ENCODE peak calls at places on chromosomes 1 and 21, in eight cellular contexts. K is heart right ventricle, E is AG09319, P is NB4, F is cardiac muscle cell, U is GM20000, R is bronchial epithelial cell, W is H1. C is an unnamed sample.

GRCh38 chr1:178150610-178151009 is 56.7 kb downstream of the RASAL2 start:
- DNase-seq in R (no peak), K (no peak), W (no peak), P (no peak), E (no peak), F (no peak), U (no peak), C (no peak)

GRCh38 chr1:91655912-91656449 is 155.3 kb downstream of the CDC7 start:
- DNase-seq in F (no peak), W (no peak), E (no peak), P (no peak), R (no peak), U (no peak), K (no peak), C (no peak)

GRCh38 chr1:65412984-65413375 is 7.5 kb upstream of the LEPR start:
- DNase-seq in U (no peak), E (no peak), K (no peak), P (no peak), R (no peak), W (no peak), F (no peak), C (no peak)

GRCh38 chr21:36691539-36692124 is 7.3 kb upstream of the SIM2 start:
- DNase-seq in W (no peak), K (no peak), U (no peak), R (no peak), E (no peak), P (no peak), F (no peak), C (no peak)

GRCh38 chr1:171251741-171252300 is 3.5 kb downstream of the FMO1 start:
- DNase-seq in R (no peak), W (no peak), U (peak; percentile 31), P (peak; percentile 50), E (no peak), K (peak; percentile 16), F (peak; percentile 60), C (no peak)

GRCh38 chr1:93878501-93878888 is 511 bp downstream of the DNTTIP2 start:
- DNase-seq in E (no peak), P (peak; percentile 60), R (peak; percentile 72), U (peak; percentile 61), K (peak; percentile 22), F (peak; percentile 18), W (no peak), C (no peak)

GRCh38 chr1:174017231-174017970 is 4.8 kb downstream of the RC3H1 start:
- DNase-seq in P (no peak), E (no peak), F (no peak), W (no peak), R (no peak), U (no peak), K (no peak), C (no peak)

GRCh38 chr1:87549691-87550090 is 221.0 kb downstream of the LMO4 start:
- DNase-seq in F (no peak), K (no peak), U (no peak), R (no peak), W (no peak), E (no peak), P (no peak), C (no peak)

GRCh38 chr1:117147341-117147831 is 25.8 kb upstream of the TRIM45 start:
- DNase-seq in K (no peak), U (no peak), F (no peak), E (no peak), W (no peak), R (no peak), P (no peak), C (no peak)

GRCh38 chr1:53899206-53899628 is 5.2 kb downstream of the DIO1 start:
- DNase-seq in U (no peak), W (no peak), K (no peak), R (no peak), F (peak; percentile 76), E (peak; percentile 56), P (no peak), C (no peak)

GRCh38 chr1:185238447-185238846 is 78.6 kb downstream of the IVNS1ABP start:
- DNase-seq in W (no peak), K (no peak), U (no peak), F (peak; percentile 41), R (peak; percentile 31), P (peak; percentile 14), E (no peak), C (no peak)

GRCh38 chr21:23579573-23579972 is 2027.7 kb downstream of the MRPL39 start:
- DNase-seq in U (no peak), W (no peak), F (no peak), K (no peak), E (no peak), R (no peak), P (no peak), C (no peak)

GRCh38 chr1:59759156-59759925 is 55.4 kb upstream of the HOOK1 start:
- DNase-seq in K (peak; percentile 76), P (peak; percentile 88), W (peak; percentile 54), E (peak; percentile 67), R (peak; percentile 69), F (peak; percentile 92), U (peak; percentile 80), C (no peak)

GRCh38 chr1:207084241-207084640 is 4.4 kb upstream of the C4BPB start:
- DNase-seq in P (no peak), W (no peak), K (no peak), F (no peak), U (no peak), R (no peak), E (no peak), C (no peak)

GRCh38 chr21:30577766-30578165 is 12.4 kb downstream of the KRTAP22-2 start:
- DNase-seq in R (no peak), K (no peak), F (no peak), U (no peak), W (no peak), E (no peak), P (no peak), C (no peak)
- TF ChIP-seq CTCF in R (no peak), K (no peak), F (no peak), U (no peak), W (no peak), E (no peak), P (no peak), C (no peak)

GRCh38 chr1:246506440-246506784 is 667 bp downstream of the SMYD3 start:
- DNase-seq in U (peak; percentile 28), R (no peak), P (peak; percentile 21), K (no peak), F (no peak), E (no peak), W (no peak), C (no peak)

GRCh38 chr1:246503341-246503740 is 3.7 kb downstream of the SMYD3 start:
- DNase-seq in W (no peak), K (no peak), E (no peak), F (no peak), R (peak; percentile 95), P (no peak), U (no peak), C (no peak)

GRCh38 chr1:246508897-246509688 is 2.0 kb upstream of the SMYD3 start:
- DNase-seq in R (no peak), K (no peak), E (no peak), P (no peak), W (no peak), F (no peak), U (no peak), C (no peak)

GRCh38 chr1:246510147-246511030 is 3.3 kb upstream of the SMYD3 start:
- DNase-seq in R (no peak), E (no peak), K (no peak), F (no peak), W (no peak), P (no peak), U (no peak), C (no peak)

DNA sequence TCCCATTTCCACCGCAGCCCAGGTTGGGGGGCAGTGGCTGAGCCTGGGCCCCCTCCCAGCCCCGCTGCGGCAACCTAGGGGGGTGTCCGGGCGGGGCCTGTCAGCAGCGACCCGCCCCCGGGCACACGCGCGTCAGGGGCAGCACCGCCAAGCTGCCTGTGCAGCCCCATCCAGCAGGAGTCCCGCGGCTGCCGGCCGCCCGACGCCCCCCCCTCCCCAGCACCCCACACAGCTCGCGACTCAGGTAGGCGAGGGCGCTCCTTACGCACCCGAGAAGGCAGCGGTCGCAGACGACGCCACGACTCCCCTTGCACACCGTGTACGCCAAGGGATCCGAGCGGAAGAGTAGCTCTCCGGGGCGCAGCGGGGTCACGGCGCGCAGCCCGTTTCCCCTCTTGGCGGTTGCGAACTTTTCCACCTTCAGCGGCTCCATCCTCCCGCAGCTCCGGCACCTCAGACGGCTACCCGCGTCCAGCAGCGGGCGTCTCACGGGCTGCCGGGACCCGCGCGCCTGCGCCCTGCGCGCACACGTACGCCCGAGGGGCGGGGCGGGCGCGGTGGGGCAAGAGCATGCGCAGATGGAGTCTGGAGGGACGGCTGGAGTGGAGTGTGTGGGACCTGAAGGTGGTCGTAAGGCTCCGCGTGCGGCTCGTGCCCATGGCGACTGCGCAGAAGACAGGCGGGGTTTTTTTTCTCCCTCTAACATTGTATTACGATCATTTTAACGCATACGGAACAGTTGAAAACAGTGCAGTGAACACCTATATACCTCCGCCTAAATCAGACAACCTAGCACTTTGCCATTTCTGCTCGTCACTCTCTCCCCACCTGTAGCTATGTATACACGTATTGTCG is at the start of gene SMYD3:
- DNase-seq in W (peak; percentile 69), K (peak; percentile 71), R (peak; percentile 45), F (peak; percentile 82), E (peak; percentile 37), U (peak; percentile 93), P (peak; percentile 85), C (no peak)
- TF ChIP-seq CTCF in W (no peak), K (no peak), R (peak; percentile 33), F (peak; percentile 9), E (peak; percentile 21), U (no peak), P (no peak), C (peak; percentile 58)

DNA sequence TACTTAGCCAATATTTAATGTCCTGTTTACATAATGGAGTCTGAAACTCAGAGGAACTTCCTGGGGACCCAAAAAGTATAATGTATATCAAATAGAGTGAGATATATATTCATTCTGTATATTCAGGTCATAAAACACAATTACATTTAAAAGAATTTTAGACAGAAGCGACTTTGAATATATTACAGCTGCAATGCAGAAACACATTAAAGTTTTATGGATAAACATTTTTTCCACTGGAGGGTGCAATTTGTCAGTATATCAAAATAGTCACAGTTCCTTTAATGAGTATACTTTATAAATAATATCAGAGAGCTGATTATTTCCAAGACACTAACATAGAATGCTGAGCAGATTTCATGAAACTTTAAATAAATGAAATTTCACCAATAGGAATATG is 43.9 kb upstream of the CRB1 start:
- DNase-seq in E (no peak), P (no peak), U (no peak), K (no peak), R (peak; percentile 20), F (no peak), W (no peak), C (no peak)
- TF ChIP-seq CTCF in E (peak; percentile 20), P (no peak), U (no peak), K (no peak), R (no peak), F (peak; percentile 32), W (no peak), C (peak; percentile 80)

DNA sequence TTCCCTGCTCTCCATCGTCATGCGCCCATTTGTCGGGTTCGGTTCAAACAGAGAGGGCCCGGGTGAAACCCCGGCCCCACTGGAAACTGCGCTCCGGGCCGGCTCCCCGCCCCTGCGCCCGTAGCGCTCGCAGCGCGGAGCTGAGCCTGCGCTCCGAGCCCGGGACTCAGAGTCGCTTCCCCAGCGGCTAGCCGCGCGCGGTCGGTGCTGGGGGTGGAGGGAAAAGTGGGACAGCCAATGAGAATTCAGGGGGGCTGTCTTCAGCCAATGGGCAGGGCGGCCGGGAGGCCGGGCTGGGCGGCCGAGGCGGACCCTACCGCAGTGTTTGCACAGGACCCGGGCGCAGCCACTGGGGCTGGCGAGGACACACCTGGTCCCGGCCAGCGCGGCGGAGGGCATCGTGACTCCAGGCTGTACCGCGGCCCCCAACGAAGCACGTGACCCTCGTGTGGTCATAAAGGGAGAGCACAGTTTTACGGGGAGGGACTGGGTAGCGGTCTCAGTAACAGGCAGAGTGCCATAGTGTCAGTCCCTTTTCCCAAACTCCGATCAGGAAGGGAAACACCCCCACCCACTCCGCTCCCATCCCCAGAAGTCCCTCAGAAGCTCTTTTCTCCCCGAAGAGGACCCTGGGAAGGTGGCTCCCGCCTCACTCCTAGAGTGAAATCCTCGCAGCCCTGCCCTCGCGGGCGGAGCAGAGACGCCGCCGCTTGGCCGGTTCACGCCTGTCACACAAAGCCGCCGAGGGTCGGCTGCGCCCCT is at the start of gene INKA2:
- DNase-seq in U (peak; percentile 96), P (peak; percentile 91), F (peak; percentile 86), W (no peak), E (peak; percentile 30), R (peak; percentile 83), K (peak; percentile 94), C (no peak)
- TF ChIP-seq CTCF in U (no peak), P (no peak), F (no peak), W (no peak), E (no peak), R (no peak), K (no peak), C (peak; percentile 4)